ENCODE peak calls at places on chromosomes 11 and 22, in five cellular contexts. One of them, this sample, is unnamed.

GRCh38 chr11:14275081-14275480 is 83.9 kb downstream of the RRAS2 start:
- DNase-seq in WERI-Rb-1: no peak
- DNase-seq in MM.1S: no peak
- DNase-seq in PC-3: no peak
- DNase-seq in iris pigment epithelial cell: peak; percentile 75
- DNase-seq in this sample: no peak

GRCh38 chr11:118708296-118708695 is 28.8 kb upstream of the TREH start:
- DNase-seq in PC-3: no peak
- DNase-seq in WERI-Rb-1: no peak
- DNase-seq in MM.1S: no peak
- DNase-seq in iris pigment epithelial cell: no peak
- DNase-seq in this sample: no peak

GRCh38 chr11:35841733-35842132 is 102.1 kb upstream of the LDLRAD3 start:
- DNase-seq in WERI-Rb-1: no peak
- DNase-seq in MM.1S: no peak
- DNase-seq in PC-3: no peak
- DNase-seq in iris pigment epithelial cell: no peak
- DNase-seq in this sample: no peak

GRCh38 chr11:57536947-57537654 is at the start of gene SMTNL1:
- DNase-seq in MM.1S: no peak
- DNase-seq in PC-3: no peak
- DNase-seq in iris pigment epithelial cell: no peak
- DNase-seq in WERI-Rb-1: no peak
- DNase-seq in this sample: no peak

GRCh38 chr22:25110846-25111578 is 88.6 kb upstream of the CRYBB3 start:
- DNase-seq in PC-3: peak; percentile 71
- DNase-seq in iris pigment epithelial cell: peak; percentile 89
- DNase-seq in WERI-Rb-1: peak; percentile 76
- DNase-seq in MM.1S: peak; percentile 71
- DNase-seq in this sample: peak; percentile 72

GRCh38 chr22:26038365-26038764 is 130.9 kb upstream of the SEZ6L start:
- DNase-seq in WERI-Rb-1: no peak
- DNase-seq in MM.1S: no peak
- DNase-seq in PC-3: no peak
- DNase-seq in iris pigment epithelial cell: no peak
- DNase-seq in this sample: no peak

GRCh38 chr22:27107824-27108223 is 450.4 kb downstream of the MIAT start:
- DNase-seq in WERI-Rb-1: peak; percentile 53
- DNase-seq in MM.1S: no peak
- DNase-seq in PC-3: peak; percentile 25
- DNase-seq in iris pigment epithelial cell: peak; percentile 99
- DNase-seq in this sample: peak; percentile 70

GRCh38 chr11:19789245-19789644 is 76.6 kb downstream of the NAV2 start:
- DNase-seq in iris pigment epithelial cell: no peak
- DNase-seq in MM.1S: no peak
- DNase-seq in PC-3: no peak
- DNase-seq in WERI-Rb-1: no peak
- DNase-seq in this sample: no peak

GRCh38 chr11:67071420-67072284 is 15.0 kb downstream of the RHOD start:
- DNase-seq in WERI-Rb-1: peak; percentile 76
- DNase-seq in iris pigment epithelial cell: peak; percentile 54
- DNase-seq in MM.1S: peak; percentile 74
- DNase-seq in PC-3: peak; percentile 62
- DNase-seq in this sample: no peak

GRCh38 chr11:72833792-72834501 is 19.7 kb downstream of the ATG16L2 start:
- DNase-seq in PC-3: no peak
- DNase-seq in WERI-Rb-1: no peak
- DNase-seq in MM.1S: peak; percentile 5
- DNase-seq in iris pigment epithelial cell: no peak
- DNase-seq in this sample: no peak

GRCh38 chr22:19723990-19724827 is 870 bp downstream of the GP1BB start:
- DNase-seq in WERI-Rb-1: no peak
- DNase-seq in MM.1S: no peak
- DNase-seq in iris pigment epithelial cell: no peak
- DNase-seq in PC-3: peak; percentile 61
- DNase-seq in this sample: no peak

GRCh38 chr11:27471067-27471587 is 1.5 kb downstream of the LGR4 start:
- DNase-seq in MM.1S: no peak
- DNase-seq in WERI-Rb-1: no peak
- DNase-seq in iris pigment epithelial cell: no peak
- DNase-seq in PC-3: peak; percentile 43
- DNase-seq in this sample: no peak

GRCh38 chr11:130522284-130522961 is 74.0 kb downstream of the ADAMTS15 start:
- DNase-seq in WERI-Rb-1: peak; percentile 83
- DNase-seq in PC-3: peak; percentile 93
- DNase-seq in iris pigment epithelial cell: peak; percentile 90
- DNase-seq in MM.1S: no peak
- DNase-seq in this sample: peak; percentile 48

GRCh38 chr11:112656772-112657428 is 304.3 kb upstream of the NCAM1 start:
- DNase-seq in WERI-Rb-1: no peak
- DNase-seq in iris pigment epithelial cell: peak; percentile 86
- DNase-seq in MM.1S: no peak
- DNase-seq in PC-3: peak; percentile 12
- DNase-seq in this sample: peak; percentile 2

GRCh38 chr11:103266167-103266831 is 157.1 kb downstream of the DYNC2H1 start:
- DNase-seq in MM.1S: no peak
- DNase-seq in WERI-Rb-1: no peak
- DNase-seq in iris pigment epithelial cell: no peak
- DNase-seq in PC-3: no peak
- DNase-seq in this sample: no peak

GRCh38 chr22:23750744-23751440 is at the start of gene ZNF70:
- DNase-seq in iris pigment epithelial cell: peak; percentile 82
- DNase-seq in MM.1S: peak; percentile 95
- DNase-seq in PC-3: peak; percentile 85
- DNase-seq in WERI-Rb-1: peak; percentile 79
- DNase-seq in this sample: peak; percentile 69

GRCh38 chr11:110908401-110909106 is 196.3 kb upstream of the ARHGAP20 start:
- DNase-seq in MM.1S: no peak
- DNase-seq in iris pigment epithelial cell: peak; percentile 99
- DNase-seq in WERI-Rb-1: peak; percentile 21
- DNase-seq in PC-3: peak; percentile 60
- DNase-seq in this sample: no peak

GRCh38 chr11:128831781-128832497 is 35.2 kb downstream of the KCNJ1 start:
- DNase-seq in iris pigment epithelial cell: no peak
- DNase-seq in PC-3: no peak
- DNase-seq in WERI-Rb-1: no peak
- DNase-seq in MM.1S: peak; percentile 50
- DNase-seq in this sample: no peak